ENCODE peak calls at places on chromosomes 11 and 22, in ten cellular contexts. V, L, M, U, A, I, Q, X, E and J are unnamed samples.

GRCh38 chr22:25702046-25702445 is 39.9 kb upstream of the MYO18B start:
- DNase-seq in V (no peak), L (no peak), M (no peak), U (no peak), A (no peak), I (no peak), Q (peak; percentile 30), X (peak; percentile 36), E (no peak), J (no peak)

GRCh38 chr22:47201996-47202818 is 439.8 kb downstream of the TBC1D22A start:
- DNase-seq in V (no peak), L (peak; percentile 53), M (peak; percentile 76), U (no peak), A (peak; percentile 11), I (no peak), Q (no peak), X (no peak), E (no peak), J (no peak)

GRCh38 chr22:19806213-19807160 is 45.9 kb downstream of the TBX1 start:
- DNase-seq in V (peak; percentile 12), L (peak; percentile 59), M (peak; percentile 90), U (no peak), A (peak; percentile 26), I (no peak), Q (no peak), X (no peak), E (no peak), J (no peak)

GRCh38 chr11:16856022-16856471 is 117.6 kb downstream of the C11orf58 start:
- DNase-seq in V (no peak), L (peak; percentile 72), M (no peak), U (no peak), A (no peak), I (no peak), Q (no peak), X (no peak), E (peak; percentile 49), J (no peak)

GRCh38 chr11:10117709-10118341 is 176.2 kb downstream of the SBF2 start:
- DNase-seq in V (no peak), L (no peak), M (no peak), U (no peak), A (no peak), I (no peak), Q (no peak), X (peak; percentile 77), E (no peak), J (no peak)

GRCh38 chr11:125387991-125388390 is 108.1 kb downstream of the FEZ1 start:
- DNase-seq in V (no peak), L (no peak), M (no peak), U (no peak), A (no peak), I (no peak), Q (no peak), X (no peak), E (no peak), J (no peak)

GRCh38 chr11:97610000-97610399 is 1220.2 kb downstream of the JRKL start:
- DNase-seq in V (no peak), L (no peak), M (no peak), U (no peak), A (no peak), I (no peak), Q (no peak), X (peak; percentile 0), E (no peak), J (no peak)

GRCh38 chr11:1109918-1110705 is 35.4 kb downstream of the MUC2 start:
- DNase-seq in V (no peak), L (peak; percentile 37), M (no peak), U (no peak), A (no peak), I (no peak), Q (no peak), X (no peak), E (no peak), J (no peak)

GRCh38 chr22:48488611-48489456 is 1338.8 kb downstream of the BRD1 start:
- DNase-seq in V (no peak), L (no peak), M (no peak), U (peak; percentile 66), A (no peak), I (no peak), Q (no peak), X (peak; percentile 24), E (no peak), J (no peak)

GRCh38 chr22:48490513-48491411 is 1336.9 kb downstream of the BRD1 start:
- DNase-seq in V (no peak), L (no peak), M (no peak), U (no peak), A (no peak), I (no peak), Q (no peak), X (peak; percentile 23), E (no peak), J (no peak)

GRCh38 chr22:48488149-48488551 is 1339.5 kb downstream of the BRD1 start:
- DNase-seq in V (no peak), L (no peak), M (peak; percentile 26), U (no peak), A (no peak), I (no peak), Q (peak; percentile 10), X (peak; percentile 15), E (peak; percentile 2), J (no peak)

GRCh38 chr22:48491451-48491941 is 1336.2 kb downstream of the BRD1 start:
- DNase-seq in V (no peak), L (no peak), M (no peak), U (no peak), A (no peak), I (no peak), Q (no peak), X (peak; percentile 25), E (no peak), J (no peak)

GRCh38 chr22:48489551-48490512 is 1337.8 kb downstream of the BRD1 start:
- DNase-seq in V (no peak), L (no peak), M (peak; percentile 51), U (no peak), A (no peak), I (no peak), Q (no peak), X (peak; percentile 55), E (peak; percentile 2), J (no peak)
- H3K27ac ChIP-seq in V (no peak overlapping the region), L (no peak overlapping the region), M (no peak overlapping the region), U (no peak overlapping the region), A (peak overlapping the region; percentile 42), I (no peak overlapping the region), Q (no peak overlapping the region), X (no peak overlapping the region), E (no peak overlapping the region), J (no peak overlapping the region)

GRCh38 chr11:74678041-74678440 is 53.2 kb downstream of the CHRDL2 start:
- DNase-seq in V (no peak), L (no peak), M (peak; percentile 29), U (no peak), A (no peak), I (no peak), Q (no peak), X (no peak), E (no peak), J (peak; percentile 55)

GRCh38 chr11:74675761-74676160 is 55.5 kb downstream of the CHRDL2 start:
- DNase-seq in V (no peak), L (no peak), M (no peak), U (no peak), A (no peak), I (no peak), Q (no peak), X (no peak), E (no peak), J (no peak)

GRCh38 chr11:74677131-74677530 is 54.1 kb downstream of the CHRDL2 start:
- DNase-seq in V (no peak), L (no peak), M (peak; percentile 26), U (no peak), A (no peak), I (no peak), Q (no peak), X (no peak), E (peak; percentile 35), J (peak; percentile 55)

GRCh38 chr11:74678591-74679512 is 52.4 kb downstream of the CHRDL2 start:
- DNase-seq in V (no peak), L (no peak), M (peak; percentile 26), U (no peak), A (no peak), I (no peak), Q (no peak), X (peak; percentile 70), E (no peak), J (peak; percentile 81)

DNA sequence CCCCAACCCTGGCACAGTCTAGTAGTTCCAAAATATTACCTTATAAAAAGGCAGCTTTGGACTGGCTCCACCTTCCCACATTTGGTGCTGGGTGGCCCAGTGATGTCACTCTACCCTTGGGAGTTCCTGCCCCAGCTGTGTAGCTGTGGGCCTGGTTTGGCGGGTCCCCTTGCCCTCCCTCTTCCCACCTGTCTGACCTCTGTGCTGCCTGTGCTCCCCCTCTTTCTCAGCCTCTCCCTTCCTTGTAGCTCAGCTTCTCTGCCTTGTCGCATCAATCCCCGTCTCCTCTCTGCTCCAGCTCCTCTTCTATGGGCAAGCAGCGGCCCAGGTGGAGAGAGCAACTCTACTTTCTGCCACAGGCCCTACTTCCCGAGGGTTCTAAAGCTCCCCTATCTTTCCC is 54.6 kb downstream of the CHRDL2 start:
- DNase-seq in V (no peak), L (no peak), M (peak; percentile 17), U (no peak), A (no peak), I (no peak), Q (no peak), X (no peak), E (no peak), J (peak; percentile 53)
- H3K27ac ChIP-seq in V (no peak overlapping the region), L (no peak overlapping the region), M (no peak overlapping the region), U (no peak overlapping the region), A (no peak overlapping the region), I (no peak overlapping the region), Q (no peak overlapping the region), X (no peak overlapping the region), E (no peak overlapping the region), J (no peak overlapping the region)

GRCh38 chr11:69034123-69034522 is 14.6 kb upstream of the TPCN2 start:
- DNase-seq in V (no peak), L (no peak), M (no peak), U (no peak), A (no peak), I (no peak), Q (no peak), X (no peak), E (no peak), J (no peak)

GRCh38 chr11:69037074-69037473 is 11.7 kb upstream of the TPCN2 start:
- DNase-seq in V (no peak), L (no peak), M (no peak), U (no peak), A (no peak), I (no peak), Q (no peak), X (no peak), E (no peak), J (no peak)

GRCh38 chr11:69033431-69033830 is 15.3 kb upstream of the TPCN2 start:
- DNase-seq in V (no peak), L (no peak), M (no peak), U (no peak), A (no peak), I (no peak), Q (no peak), X (no peak), E (no peak), J (no peak)

GRCh38 chr11:69035959-69036340 is 12.8 kb upstream of the TPCN2 start:
- DNase-seq in V (peak; percentile 19), L (peak; percentile 87), M (peak; percentile 92), U (no peak), A (no peak), I (no peak), Q (no peak), X (no peak), E (no peak), J (no peak)

DNA sequence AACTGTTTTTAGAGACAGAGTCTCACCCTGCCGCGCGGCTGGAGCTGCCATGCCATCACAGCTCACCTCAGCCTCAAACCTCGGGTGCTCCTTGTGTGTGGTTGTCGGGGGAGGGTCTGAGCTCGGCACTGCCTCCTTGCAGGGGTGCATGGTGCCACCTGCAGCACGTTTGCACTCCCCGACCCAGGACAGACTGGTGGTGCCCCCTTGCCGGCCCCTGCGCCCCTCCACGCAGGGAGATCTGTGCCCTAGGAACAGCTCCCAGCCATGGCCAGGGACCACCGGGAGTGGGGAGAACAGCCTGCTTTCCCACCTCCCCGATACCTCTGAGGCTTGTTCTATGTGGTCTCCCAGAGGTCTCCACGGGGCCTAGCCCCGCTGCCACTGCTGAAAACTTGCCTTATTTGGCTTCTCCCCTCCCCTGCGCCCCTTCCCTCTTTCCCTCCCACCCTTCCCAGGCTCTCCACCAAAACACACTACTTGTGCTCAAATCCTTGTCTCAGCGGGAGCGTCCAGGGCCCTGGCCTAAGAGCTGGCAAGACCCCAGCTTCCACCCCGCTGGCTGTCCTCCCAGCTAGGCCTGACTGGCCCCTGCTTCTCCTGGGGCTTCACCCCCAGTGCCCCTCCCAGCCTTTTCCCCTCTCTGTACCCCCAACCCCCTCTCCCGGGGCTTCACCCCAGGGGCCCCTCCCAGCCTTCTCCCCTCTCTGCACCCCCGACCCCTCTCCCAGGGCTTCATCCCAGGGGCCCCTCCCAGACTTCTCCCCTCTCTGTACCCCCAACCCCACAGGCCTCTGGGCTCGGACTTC is 13.4 kb upstream of the TPCN2 start:
- DNase-seq in V (no peak), L (peak; percentile 89), M (no peak), U (no peak), A (peak; percentile 36), I (no peak), Q (no peak), X (no peak), E (no peak), J (no peak)
- H3K27ac ChIP-seq in V (no peak overlapping the region), L (peak overlapping the region; percentile 57), M (no peak overlapping the region), U (no peak overlapping the region), A (peak overlapping the region; percentile 74), I (peak overlapping the region; percentile 79), Q (no peak overlapping the region), X (no peak overlapping the region), E (no peak overlapping the region), J (peak overlapping the region; percentile 44)

GRCh38 chr22:20946080-20946986 is 20.7 kb upstream of the AIFM3 start:
- DNase-seq in V (no peak), L (no peak), M (no peak), U (no peak), A (no peak), I (no peak), Q (no peak), X (peak; percentile 60), E (no peak), J (no peak)

GRCh38 chr22:20945578-20945934 is 21.5 kb upstream of the AIFM3 start:
- DNase-seq in V (no peak), L (no peak), M (peak; percentile 8), U (no peak), A (no peak), I (no peak), Q (no peak), X (no peak), E (no peak), J (no peak)

GRCh38 chr22:20948989-20949388 is 18.1 kb upstream of the AIFM3 start:
- DNase-seq in V (no peak), L (no peak), M (peak; percentile 10), U (no peak), A (no peak), I (no peak), Q (no peak), X (no peak), E (no peak), J (no peak)

GRCh38 chr22:20948450-20948849 is 18.6 kb upstream of the AIFM3 start:
- DNase-seq in V (no peak), L (no peak), M (peak; percentile 12), U (no peak), A (no peak), I (no peak), Q (no peak), X (no peak), E (no peak), J (no peak)

GRCh38 chr22:20946991-20947390 is 20.1 kb upstream of the AIFM3 start:
- DNase-seq in V (no peak), L (no peak), M (no peak), U (no peak), A (no peak), I (no peak), Q (no peak), X (no peak), E (no peak), J (no peak)
- H3K27ac ChIP-seq in V (no peak overlapping the region), L (peak overlapping the region; percentile 30), M (no peak overlapping the region), U (no peak overlapping the region), A (no peak overlapping the region), I (peak overlapping the region; percentile 38), Q (no peak overlapping the region), X (no peak overlapping the region), E (no peak overlapping the region), J (peak overlapping the region; percentile 59)